ENCODE peak calls at places on chromosomes 13 and 19, in nine cellular contexts. P, T, C, K, R, N, Q, O and X are unnamed samples.

GRCh38 chr13:100491164-100491847 is 97.3 kb downstream of the GGACT start:
- DNase-seq in P (no peak), T (peak; percentile 84), C (no peak), K (no peak), R (peak; percentile 64), N (no peak), Q (peak; percentile 24), O (no peak), X (peak; percentile 65)

GRCh38 chr19:32313866-32314265 is 31.5 kb upstream of the ZNF507 start:
- DNase-seq in P (no peak), T (no peak), C (no peak), K (no peak), R (no peak), N (no peak), Q (no peak), O (no peak), X (no peak)

GRCh38 chr13:98405107-98405571 is 171.8 kb downstream of the STK24 start:
- DNase-seq in P (peak; percentile 60), T (no peak), C (no peak), K (peak; percentile 52), R (no peak), N (peak; percentile 49), Q (peak; percentile 38), O (no peak), X (no peak)

GRCh38 chr13:113105032-113105993 is at the start of gene F7:
- DNase-seq in P (no peak), T (no peak), C (no peak), K (no peak), R (no peak), N (no peak), Q (no peak), O (no peak), X (no peak)

GRCh38 chr13:91078093-91078679 is 269.3 kb upstream of the MIR17HG start:
- DNase-seq in P (no peak), T (no peak), C (no peak), K (peak; percentile 44), R (no peak), N (no peak), Q (no peak), O (no peak), X (no peak)

GRCh38 chr13:70107498-70108271 is at the start of gene ATXN8OS:
- DNase-seq in P (no peak), T (no peak), C (no peak), K (peak; percentile 19), R (no peak), N (no peak), Q (no peak), O (no peak), X (no peak)

GRCh38 chr13:50589139-50589538 is 254.4 kb downstream of the DLEU7 start:
- DNase-seq in P (no peak), T (peak; percentile 95), C (no peak), K (no peak), R (peak; percentile 52), N (no peak), Q (no peak), O (peak; percentile 95), X (peak; percentile 46)

GRCh38 chr19:13100031-13100588 is 2.5 kb downstream of the LYL1 start:
- DNase-seq in P (no peak), T (no peak), C (peak; percentile 37), K (no peak), R (peak; percentile 17), N (no peak), Q (no peak), O (no peak), X (no peak)

GRCh38 chr13:53398051-53398450 is 369.4 kb downstream of the OLFM4 start:
- DNase-seq in P (no peak), T (no peak), C (no peak), K (no peak), R (no peak), N (no peak), Q (no peak), O (no peak), X (no peak)

GRCh38 chr19:19259741-19260140 is 13.4 kb downstream of the TM6SF2 start:
- DNase-seq in P (no peak), T (no peak), C (no peak), K (no peak), R (no peak), N (peak; percentile 60), Q (peak; percentile 2), O (peak; percentile 31), X (no peak)

GRCh38 chr19:4976412-4977298 is 7.7 kb downstream of the KDM4B start:
- DNase-seq in P (no peak), T (peak; percentile 87), C (no peak), K (no peak), R (peak; percentile 98), N (no peak), Q (peak; percentile 42), O (peak; percentile 95), X (peak; percentile 82)

GRCh38 chr19:48624791-48625723 is 5.8 kb downstream of the SPHK2 start:
- DNase-seq in P (peak; percentile 21), T (no peak), C (no peak), K (peak; percentile 23), R (no peak), N (no peak), Q (no peak), O (no peak), X (no peak)

GRCh38 chr19:10961073-10961762 is 388 bp downstream of the SMARCA4 start:
- DNase-seq in P (no peak), T (no peak), C (no peak), K (peak; percentile 60), R (peak; percentile 60), N (peak; percentile 59), Q (no peak), O (peak; percentile 46), X (no peak)

GRCh38 chr19:55041627-55042343 is 3.7 kb upstream of the GP6 start:
- DNase-seq in P (no peak), T (no peak), C (no peak), K (no peak), R (no peak), N (no peak), Q (no peak), O (no peak), X (no peak)

GRCh38 chr19:50427997-50428425 is 4.7 kb upstream of the MYBPC2 start:
- DNase-seq in P (no peak), T (peak; percentile 54), C (peak; percentile 18), K (peak; percentile 34), R (peak; percentile 77), N (peak; percentile 52), Q (peak; percentile 50), O (peak; percentile 55), X (peak; percentile 30)

GRCh38 chr13:101942038-101942437 is 459.8 kb downstream of the FGF14 start:
- DNase-seq in P (peak; percentile 49), T (no peak), C (no peak), K (peak; percentile 66), R (peak; percentile 33), N (no peak), Q (peak; percentile 73), O (peak; percentile 10), X (no peak)

GRCh38 chr13:21884965-21885567 is 214.2 kb downstream of the FGF9 start:
- DNase-seq in P (no peak), T (no peak), C (no peak), K (peak; percentile 17), R (no peak), N (no peak), Q (no peak), O (no peak), X (no peak)

GRCh38 chr19:58328999-58329398 is 2.2 kb downstream of the ZSCAN22 start:
- DNase-seq in P (peak; percentile 8), T (no peak), C (no peak), K (peak; percentile 56), R (no peak), N (no peak), Q (no peak), O (no peak), X (no peak)

GRCh38 chr13:103883152-103883551 is 816.9 kb upstream of the SLC10A2 start:
- DNase-seq in P (peak; percentile 59), T (peak; percentile 72), C (no peak), K (peak; percentile 84), R (peak; percentile 74), N (peak; percentile 41), Q (peak; percentile 90), O (peak; percentile 76), X (peak; percentile 83)

GRCh38 chr13:37878496-37878895 is 8.9 kb upstream of the TRPC4 start:
- DNase-seq in P (no peak), T (no peak), C (no peak), K (no peak), R (no peak), N (no peak), Q (no peak), O (peak; percentile 74), X (no peak)

GRCh38 chr13:94550030-94550738 is 45.8 kb downstream of the TGDS start:
- DNase-seq in P (no peak), T (no peak), C (no peak), K (no peak), R (no peak), N (no peak), Q (peak; percentile 64), O (peak; percentile 57), X (peak; percentile 18)